ENCODE peak calls at places on chromosomes 13 and 19, in seven cellular contexts. One of them, this sample, is unnamed.

GRCh38 chr19:17404621-17405249 is 695 bp downstream of the BST2 start:
- DNase-seq in HCT116: no peak
- DNase-seq in SK-N-SH: peak
- DNase-seq in HepG2: no peak
- DNase-seq in H1: no peak
- DNase-seq in K562: peak
- DNase-seq in GM12878: no peak
- DNase-seq in this sample: no peak

GRCh38 chr13:93758575-93758974 is 532.0 kb downstream of the GPC6 start:
- DNase-seq in HCT116: no peak
- DNase-seq in SK-N-SH: no peak
- DNase-seq in HepG2: peak
- DNase-seq in H1: no peak
- DNase-seq in K562: no peak
- DNase-seq in GM12878: no peak
- DNase-seq in this sample: no peak

GRCh38 chr13:32594339-32594738 is 8.1 kb downstream of the PDS5B start:
- DNase-seq in HCT116: no peak
- DNase-seq in SK-N-SH: no peak
- DNase-seq in HepG2: no peak
- DNase-seq in H1: no peak
- DNase-seq in K562: no peak
- DNase-seq in GM12878: no peak
- DNase-seq in this sample: no peak

GRCh38 chr19:11735375-11735774 is 3.4 kb downstream of the ZNF823 start:
- DNase-seq in HCT116: no peak
- DNase-seq in SK-N-SH: no peak
- DNase-seq in HepG2: no peak
- DNase-seq in H1: no peak
- DNase-seq in K562: no peak
- DNase-seq in GM12878: no peak
- DNase-seq in this sample: no peak

GRCh38 chr19:10339380-10339960 is at the start of gene ICAM3:
- DNase-seq in HCT116: no peak
- DNase-seq in SK-N-SH: no peak
- DNase-seq in HepG2: no peak
- DNase-seq in H1: no peak
- DNase-seq in K562: no peak
- DNase-seq in GM12878: peak
- DNase-seq in this sample: no peak

GRCh38 chr13:43686557-43686956 is 100.2 kb downstream of the ENOX1 start:
- DNase-seq in HCT116: no peak
- DNase-seq in SK-N-SH: peak
- DNase-seq in HepG2: peak
- DNase-seq in H1: no peak
- DNase-seq in K562: peak
- DNase-seq in GM12878: no peak
- DNase-seq in this sample: peak

GRCh38 chr13:74289861-74290260 is 155.7 kb upstream of the KLF12 start:
- DNase-seq in HCT116: no peak
- DNase-seq in SK-N-SH: peak
- DNase-seq in HepG2: no peak
- DNase-seq in H1: no peak
- DNase-seq in K562: no peak
- DNase-seq in GM12878: no peak
- DNase-seq in this sample: no peak

GRCh38 chr13:21668665-21669599 is 1.9 kb upstream of the FGF9 start:
- DNase-seq in HCT116: no peak
- DNase-seq in SK-N-SH: peak
- DNase-seq in HepG2: no peak
- DNase-seq in H1: no peak
- DNase-seq in K562: no peak
- DNase-seq in GM12878: no peak
- DNase-seq in this sample: no peak

GRCh38 chr19:2260341-2260751 is 4.1 kb upstream of the JSRP1 start:
- DNase-seq in HCT116: no peak
- DNase-seq in SK-N-SH: no peak
- DNase-seq in HepG2: no peak
- DNase-seq in H1: no peak
- DNase-seq in K562: no peak
- DNase-seq in GM12878: no peak
- DNase-seq in this sample: no peak

GRCh38 chr13:75384881-75385707 is 96.9 kb downstream of the TBC1D4 start:
- DNase-seq in HCT116: no peak
- DNase-seq in SK-N-SH: no peak
- DNase-seq in HepG2: no peak
- DNase-seq in H1: no peak
- DNase-seq in K562: peak
- DNase-seq in GM12878: no peak
- DNase-seq in this sample: no peak

GRCh38 chr19:17302391-17303166 is 646 bp downstream of the ABHD8 start:
- DNase-seq in HCT116: no peak
- DNase-seq in SK-N-SH: no peak
- DNase-seq in HepG2: no peak
- DNase-seq in H1: no peak
- DNase-seq in K562: no peak
- DNase-seq in GM12878: no peak
- DNase-seq in this sample: no peak

GRCh38 chr13:29884671-29885424 is 34.4 kb upstream of the UBL3 start:
- DNase-seq in HCT116: no peak
- DNase-seq in SK-N-SH: no peak
- DNase-seq in HepG2: peak
- DNase-seq in H1: no peak
- DNase-seq in K562: no peak
- DNase-seq in GM12878: no peak
- DNase-seq in this sample: peak

GRCh38 chr13:66224644-66225043 is 1005.5 kb downstream of the PCDH9 start:
- DNase-seq in HCT116: no peak
- DNase-seq in SK-N-SH: no peak
- DNase-seq in HepG2: no peak
- DNase-seq in H1: peak
- DNase-seq in K562: no peak
- DNase-seq in GM12878: no peak
- DNase-seq in this sample: peak

GRCh38 chr19:47373246-47374240 is 24.4 kb downstream of the DHX34 start:
- DNase-seq in HCT116: no peak
- DNase-seq in SK-N-SH: no peak
- DNase-seq in HepG2: no peak
- DNase-seq in H1: no peak
- DNase-seq in K562: no peak
- DNase-seq in GM12878: no peak
- DNase-seq in this sample: no peak

GRCh38 chr13:42992585-42993122 is 613 bp upstream of the EPSTI1 start:
- DNase-seq in HCT116: no peak
- DNase-seq in SK-N-SH: no peak
- DNase-seq in HepG2: no peak
- DNase-seq in H1: no peak
- DNase-seq in K562: no peak
- DNase-seq in GM12878: no peak
- DNase-seq in this sample: no peak

GRCh38 chr13:99425485-99426341 is 75.6 kb upstream of the TM9SF2 start:
- DNase-seq in HCT116: no peak
- DNase-seq in SK-N-SH: no peak
- DNase-seq in HepG2: no peak
- DNase-seq in H1: no peak
- DNase-seq in K562: no peak
- DNase-seq in GM12878: peak
- DNase-seq in this sample: no peak

GRCh38 chr19:5403968-5404640 is 51.1 kb upstream of the ZNRF4 start:
- DNase-seq in HCT116: peak
- DNase-seq in SK-N-SH: no peak
- DNase-seq in HepG2: peak
- DNase-seq in H1: peak
- DNase-seq in K562: peak
- DNase-seq in GM12878: no peak
- DNase-seq in this sample: peak

GRCh38 chr19:41894350-41894749 is 11.4 kb downstream of the ARHGEF1 start:
- DNase-seq in HCT116: no peak
- DNase-seq in SK-N-SH: no peak
- DNase-seq in HepG2: no peak
- DNase-seq in H1: no peak
- DNase-seq in K562: no peak
- DNase-seq in GM12878: no peak
- DNase-seq in this sample: no peak

GRCh38 chr19:55116232-55117062 is 990 bp downstream of the PPP1R12C start:
- DNase-seq in HCT116: no peak
- DNase-seq in SK-N-SH: peak
- DNase-seq in HepG2: peak
- DNase-seq in H1: no peak
- DNase-seq in K562: peak
- DNase-seq in GM12878: no peak
- DNase-seq in this sample: no peak

GRCh38 chr19:43784251-43784980 is 3.6 kb upstream of the KCNN4 start:
- DNase-seq in HCT116: peak
- DNase-seq in SK-N-SH: no peak
- DNase-seq in HepG2: no peak
- DNase-seq in H1: no peak
- DNase-seq in K562: peak
- DNase-seq in GM12878: no peak
- DNase-seq in this sample: no peak

GRCh38 chr19:5985098-5985783 is 7.3 kb upstream of the RANBP3 start:
- DNase-seq in HCT116: no peak
- DNase-seq in SK-N-SH: no peak
- DNase-seq in HepG2: no peak
- DNase-seq in H1: no peak
- DNase-seq in K562: peak
- DNase-seq in GM12878: no peak
- DNase-seq in this sample: no peak

GRCh38 chr13:21971662-21972635 is 301.1 kb downstream of the FGF9 start:
- DNase-seq in HCT116: no peak
- DNase-seq in SK-N-SH: no peak
- DNase-seq in HepG2: no peak
- DNase-seq in H1: no peak
- DNase-seq in K562: no peak
- DNase-seq in GM12878: no peak
- DNase-seq in this sample: no peak

GRCh38 chr19:49689133-49690072 is at the start of gene ADM5:
- DNase-seq in HCT116: no peak
- DNase-seq in SK-N-SH: peak
- DNase-seq in HepG2: no peak
- DNase-seq in H1: no peak
- DNase-seq in K562: no peak
- DNase-seq in GM12878: no peak
- DNase-seq in this sample: no peak
- TF ChIP-seq JUND in HCT116: no peak
- TF ChIP-seq JUND in SK-N-SH: no peak
- TF ChIP-seq JUND in HepG2: no peak
- TF ChIP-seq JUND in H1: no peak
- TF ChIP-seq JUND in K562: no peak
- TF ChIP-seq JUND in GM12878: no peak
- TF ChIP-seq JUND in this sample: no peak

GRCh38 chr19:18861917-18862316 is 30.2 kb downstream of the UPF1 start:
- DNase-seq in HCT116: no peak
- DNase-seq in SK-N-SH: no peak
- DNase-seq in HepG2: no peak
- DNase-seq in H1: no peak
- DNase-seq in K562: no peak
- DNase-seq in GM12878: no peak
- DNase-seq in this sample: no peak
- TF ChIP-seq JUND in HCT116: no peak
- TF ChIP-seq JUND in SK-N-SH: no peak
- TF ChIP-seq JUND in HepG2: no peak
- TF ChIP-seq JUND in H1: no peak
- TF ChIP-seq JUND in K562: no peak
- TF ChIP-seq JUND in GM12878: no peak
- TF ChIP-seq JUND in this sample: no peak

GRCh38 chr13:46526763-46527162 is 26.2 kb upstream of the LRCH1 start:
- DNase-seq in HCT116: no peak
- DNase-seq in SK-N-SH: no peak
- DNase-seq in HepG2: no peak
- DNase-seq in H1: no peak
- DNase-seq in K562: no peak
- DNase-seq in GM12878: peak
- DNase-seq in this sample: no peak

GRCh38 chr13:46531953-46532352 is 21.0 kb upstream of the LRCH1 start:
- DNase-seq in HCT116: no peak
- DNase-seq in SK-N-SH: no peak
- DNase-seq in HepG2: no peak
- DNase-seq in H1: no peak
- DNase-seq in K562: peak
- DNase-seq in GM12878: no peak
- DNase-seq in this sample: no peak

GRCh38 chr13:46529509-46529908 is 23.5 kb upstream of the LRCH1 start:
- DNase-seq in HCT116: no peak
- DNase-seq in SK-N-SH: no peak
- DNase-seq in HepG2: no peak
- DNase-seq in H1: no peak
- DNase-seq in K562: no peak
- DNase-seq in GM12878: no peak
- DNase-seq in this sample: no peak

GRCh38 chr13:46527237-46527636 is 25.7 kb upstream of the LRCH1 start:
- DNase-seq in HCT116: no peak
- DNase-seq in SK-N-SH: no peak
- DNase-seq in HepG2: no peak
- DNase-seq in H1: no peak
- DNase-seq in K562: no peak
- DNase-seq in GM12878: no peak
- DNase-seq in this sample: peak

DNA sequence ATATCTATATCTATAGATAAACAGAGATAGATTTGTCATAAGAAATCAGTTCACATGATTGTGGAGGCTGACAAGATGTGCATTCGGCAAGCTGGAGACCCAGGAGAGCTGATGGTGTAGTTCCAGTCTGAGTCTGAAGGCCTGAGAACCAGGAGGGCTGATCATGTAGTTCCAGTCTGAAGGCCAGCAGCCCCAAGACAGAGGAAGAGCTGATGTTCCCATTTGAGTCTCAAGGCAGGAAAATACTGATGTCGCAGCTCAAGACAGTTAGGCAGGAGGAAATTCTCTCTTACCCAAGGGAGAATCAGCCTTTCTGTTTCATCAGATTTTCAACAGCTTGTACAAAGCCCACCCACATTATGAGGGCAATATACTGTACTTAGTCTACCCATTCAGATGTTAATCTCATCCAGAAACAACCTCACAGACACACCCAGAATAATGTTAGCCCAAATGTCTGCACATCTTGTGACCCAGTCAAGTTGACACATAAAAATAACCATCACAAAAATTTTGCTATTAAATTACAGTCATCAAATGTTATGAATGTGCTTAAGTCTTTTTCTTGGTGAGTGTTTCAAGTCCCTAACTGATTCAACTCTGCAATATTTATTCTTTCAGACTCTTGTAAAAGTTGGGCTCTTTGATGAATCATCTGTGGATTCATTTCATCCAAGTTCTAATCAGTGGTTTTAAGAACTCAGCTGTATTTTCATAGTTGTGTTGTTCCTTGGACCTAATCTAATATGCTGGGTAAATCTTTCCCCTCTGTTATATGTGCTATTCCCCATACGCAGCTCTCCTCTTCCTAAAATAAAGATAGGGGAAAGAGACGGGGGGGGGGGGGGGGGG is 22.7 kb upstream of the LRCH1 start:
- DNase-seq in HCT116: no peak
- DNase-seq in SK-N-SH: no peak
- DNase-seq in HepG2: no peak
- DNase-seq in H1: no peak
- DNase-seq in K562: no peak
- DNase-seq in GM12878: no peak
- DNase-seq in this sample: no peak
- TF ChIP-seq JUND in HCT116: no peak
- TF ChIP-seq JUND in SK-N-SH: no peak
- TF ChIP-seq JUND in HepG2: no peak
- TF ChIP-seq JUND in H1: no peak
- TF ChIP-seq JUND in K562: no peak
- TF ChIP-seq JUND in GM12878: no peak
- TF ChIP-seq JUND in this sample: no peak

GRCh38 chr13:112943309-112944125 is 25.5 kb upstream of the MCF2L start:
- DNase-seq in HCT116: no peak
- DNase-seq in SK-N-SH: peak
- DNase-seq in HepG2: no peak
- DNase-seq in H1: no peak
- DNase-seq in K562: no peak
- DNase-seq in GM12878: no peak
- DNase-seq in this sample: peak
- TF ChIP-seq JUND in HCT116: no peak
- TF ChIP-seq JUND in SK-N-SH: no peak
- TF ChIP-seq JUND in HepG2: no peak
- TF ChIP-seq JUND in H1: no peak
- TF ChIP-seq JUND in K562: no peak
- TF ChIP-seq JUND in GM12878: no peak
- TF ChIP-seq JUND in this sample: no peak

This sample was measured in T47D.